ENCODE peak calls at places on chromosome 4, in nine cellular contexts. One of them, this sample, is unnamed.

GRCh38 chr4:55386840-55387239 is 8.9 kb upstream of the TMEM165 start:
- DNase-seq in K562: peak; percentile 94
- DNase-seq in breast epithelium: no peak
- DNase-seq in GM12891: no peak
- DNase-seq in uterus: no peak
- DNase-seq in A549: no peak
- DNase-seq in ovary: no peak
- DNase-seq in upper lobe of left lung: no peak
- DNase-seq in lower leg skin: no peak
- DNase-seq in this sample: no peak

GRCh38 chr4:53651142-53651720 is 59.9 kb upstream of the LNX1 start:
- DNase-seq in ovary: no peak
- DNase-seq in breast epithelium: no peak
- DNase-seq in K562: no peak
- DNase-seq in A549: no peak
- DNase-seq in upper lobe of left lung: no peak
- DNase-seq in uterus: no peak
- DNase-seq in GM12891: no peak
- DNase-seq in lower leg skin: peak; percentile 91
- DNase-seq in this sample: no peak

GRCh38 chr4:85556293-85556692 is 81.3 kb downstream of the ARHGAP24 start:
- DNase-seq in uterus: no peak
- DNase-seq in lower leg skin: no peak
- DNase-seq in GM12891: no peak
- DNase-seq in upper lobe of left lung: no peak
- DNase-seq in breast epithelium: no peak
- DNase-seq in ovary: no peak
- DNase-seq in A549: no peak
- DNase-seq in K562: no peak
- DNase-seq in this sample: no peak

GRCh38 chr4:67452100-67452887 is 93.0 kb downstream of the CENPC start:
- DNase-seq in ovary: no peak
- DNase-seq in uterus: no peak
- DNase-seq in K562: peak; percentile 30
- DNase-seq in breast epithelium: no peak
- DNase-seq in lower leg skin: no peak
- DNase-seq in GM12891: no peak
- DNase-seq in upper lobe of left lung: no peak
- DNase-seq in A549: no peak
- DNase-seq in this sample: no peak

GRCh38 chr4:164807611-164808010 is 53.7 kb downstream of the SMIM31 start:
- DNase-seq in ovary: peak; percentile 42
- DNase-seq in K562: no peak
- DNase-seq in upper lobe of left lung: no peak
- DNase-seq in A549: peak; percentile 0
- DNase-seq in uterus: no peak
- DNase-seq in lower leg skin: no peak
- DNase-seq in GM12891: no peak
- DNase-seq in breast epithelium: no peak
- DNase-seq in this sample: peak; percentile 2

GRCh38 chr4:1179976-1180375 is 7.6 kb upstream of the SPON2 start:
- DNase-seq in GM12891: no peak
- DNase-seq in A549: no peak
- DNase-seq in lower leg skin: no peak
- DNase-seq in K562: no peak
- DNase-seq in breast epithelium: no peak
- DNase-seq in upper lobe of left lung: no peak
- DNase-seq in ovary: no peak
- DNase-seq in uterus: no peak
- DNase-seq in this sample: no peak

GRCh38 chr4:136713140-136713539 is 819.2 kb downstream of the PCDH18 start:
- DNase-seq in uterus: no peak
- DNase-seq in breast epithelium: no peak
- DNase-seq in K562: no peak
- DNase-seq in lower leg skin: no peak
- DNase-seq in A549: no peak
- DNase-seq in ovary: no peak
- DNase-seq in GM12891: no peak
- DNase-seq in upper lobe of left lung: no peak
- DNase-seq in this sample: peak; percentile 6

GRCh38 chr4:169362607-169363006 is 91.9 kb upstream of the SH3RF1 start:
- DNase-seq in upper lobe of left lung: no peak
- DNase-seq in GM12891: no peak
- DNase-seq in K562: no peak
- DNase-seq in uterus: no peak
- DNase-seq in breast epithelium: no peak
- DNase-seq in ovary: no peak
- DNase-seq in A549: no peak
- DNase-seq in lower leg skin: no peak
- DNase-seq in this sample: no peak

GRCh38 chr4:76665139-76665538 is 230.1 kb downstream of the SHROOM3 start:
- DNase-seq in K562: no peak
- DNase-seq in upper lobe of left lung: no peak
- DNase-seq in GM12891: no peak
- DNase-seq in uterus: no peak
- DNase-seq in ovary: no peak
- DNase-seq in breast epithelium: no peak
- DNase-seq in lower leg skin: no peak
- DNase-seq in A549: peak; percentile 87
- DNase-seq in this sample: no peak

GRCh38 chr4:108783666-108784463 is 21.0 kb upstream of the ETNPPL start:
- DNase-seq in GM12891: no peak
- DNase-seq in A549: peak; percentile 14
- DNase-seq in lower leg skin: no peak
- DNase-seq in K562: peak; percentile 9
- DNase-seq in breast epithelium: no peak
- DNase-seq in uterus: no peak
- DNase-seq in upper lobe of left lung: no peak
- DNase-seq in ovary: no peak
- DNase-seq in this sample: no peak

GRCh38 chr4:28436191-28437080 is 1575.8 kb downstream of the STIM2 start:
- DNase-seq in uterus: no peak
- DNase-seq in lower leg skin: no peak
- DNase-seq in upper lobe of left lung: no peak
- DNase-seq in ovary: no peak
- DNase-seq in breast epithelium: no peak
- DNase-seq in K562: no peak
- DNase-seq in GM12891: no peak
- DNase-seq in A549: no peak
- DNase-seq in this sample: no peak

GRCh38 chr4:41935652-41936021 is 408 bp downstream of the TMEM33 start:
- DNase-seq in K562: peak; percentile 59
- DNase-seq in ovary: no peak
- DNase-seq in upper lobe of left lung: no peak
- DNase-seq in breast epithelium: no peak
- DNase-seq in lower leg skin: no peak
- DNase-seq in A549: peak; percentile 16
- DNase-seq in uterus: no peak
- DNase-seq in GM12891: peak; percentile 9
- DNase-seq in this sample: no peak

GRCh38 chr4:109803924-109804571 is 2.2 kb upstream of the CFI start:
- DNase-seq in GM12891: peak; percentile 4
- DNase-seq in uterus: no peak
- DNase-seq in lower leg skin: no peak
- DNase-seq in ovary: no peak
- DNase-seq in breast epithelium: no peak
- DNase-seq in upper lobe of left lung: no peak
- DNase-seq in K562: peak; percentile 57
- DNase-seq in A549: peak; percentile 59
- DNase-seq in this sample: no peak

GRCh38 chr4:48105230-48105629 is 28.8 kb downstream of the TXK start:
- DNase-seq in upper lobe of left lung: no peak
- DNase-seq in uterus: no peak
- DNase-seq in K562: no peak
- DNase-seq in ovary: no peak
- DNase-seq in GM12891: no peak
- DNase-seq in breast epithelium: no peak
- DNase-seq in A549: no peak
- DNase-seq in lower leg skin: no peak
- DNase-seq in this sample: no peak

GRCh38 chr4:48110452-48110978 is 23.5 kb downstream of the TXK start:
- DNase-seq in GM12891: no peak
- DNase-seq in breast epithelium: no peak
- DNase-seq in A549: no peak
- DNase-seq in uterus: no peak
- DNase-seq in K562: no peak
- DNase-seq in upper lobe of left lung: no peak
- DNase-seq in ovary: no peak
- DNase-seq in lower leg skin: no peak
- DNase-seq in this sample: no peak

GRCh38 chr4:48109413-48110263 is 24.4 kb downstream of the TXK start:
- DNase-seq in lower leg skin: no peak
- DNase-seq in A549: peak; percentile 59
- DNase-seq in breast epithelium: no peak
- DNase-seq in ovary: no peak
- DNase-seq in K562: peak; percentile 70
- DNase-seq in GM12891: peak; percentile 22
- DNase-seq in upper lobe of left lung: no peak
- DNase-seq in uterus: no peak
- DNase-seq in this sample: no peak

GRCh38 chr4:48112017-48112667 is 21.9 kb downstream of the TXK start:
- DNase-seq in GM12891: no peak
- DNase-seq in upper lobe of left lung: no peak
- DNase-seq in uterus: no peak
- DNase-seq in ovary: no peak
- DNase-seq in K562: no peak
- DNase-seq in breast epithelium: no peak
- DNase-seq in A549: no peak
- DNase-seq in lower leg skin: no peak
- DNase-seq in this sample: no peak

DNA sequence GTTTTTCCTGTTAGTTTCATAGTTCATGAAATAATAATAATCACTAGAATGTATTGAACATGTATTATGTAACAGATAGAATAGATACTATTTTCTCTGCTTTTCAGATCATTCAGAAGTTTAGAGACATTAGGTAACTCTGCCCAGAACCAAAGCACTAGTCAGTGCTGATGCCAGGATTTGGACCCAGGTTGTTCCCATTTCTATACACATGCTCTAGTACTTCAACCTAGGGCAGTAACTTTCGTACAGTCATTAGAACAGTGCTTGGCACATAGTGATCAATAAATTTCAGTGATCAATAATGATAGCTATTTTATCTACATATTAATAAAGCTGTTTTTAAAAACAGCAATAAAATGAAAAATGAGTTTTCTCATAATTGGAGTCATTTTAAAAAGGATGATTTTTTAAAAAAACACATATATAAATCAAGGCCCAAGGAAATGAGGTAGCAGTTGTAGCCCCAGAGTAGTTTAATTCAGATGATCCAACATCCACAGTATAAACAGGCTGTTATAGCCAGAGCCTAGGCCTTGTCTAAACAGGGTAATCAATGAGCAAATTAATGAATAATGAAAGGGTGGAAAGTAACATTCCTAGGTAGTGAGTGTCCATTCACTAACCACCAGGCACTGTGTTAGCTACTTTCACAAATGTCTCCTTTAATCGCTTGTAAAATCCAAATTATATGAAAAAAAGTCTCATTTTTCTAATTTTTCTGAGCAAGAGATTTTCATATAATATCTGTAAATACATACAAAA is 25.6 kb downstream of the TXK start:
- DNase-seq in ovary: no peak
- DNase-seq in A549: no peak
- DNase-seq in upper lobe of left lung: no peak
- DNase-seq in GM12891: no peak
- DNase-seq in uterus: no peak
- DNase-seq in lower leg skin: no peak
- DNase-seq in K562: no peak
- DNase-seq in breast epithelium: no peak
- DNase-seq in this sample: no peak
- TF ChIP-seq POLR2A in ovary: no peak
- TF ChIP-seq POLR2A in A549: no peak
- TF ChIP-seq POLR2A in upper lobe of left lung: no peak
- TF ChIP-seq POLR2A in GM12891: no peak
- TF ChIP-seq POLR2A in uterus: no peak
- TF ChIP-seq POLR2A in lower leg skin: no peak
- TF ChIP-seq POLR2A in K562: no peak
- TF ChIP-seq POLR2A in breast epithelium: no peak
- TF ChIP-seq POLR2A in this sample: no peak

DNA sequence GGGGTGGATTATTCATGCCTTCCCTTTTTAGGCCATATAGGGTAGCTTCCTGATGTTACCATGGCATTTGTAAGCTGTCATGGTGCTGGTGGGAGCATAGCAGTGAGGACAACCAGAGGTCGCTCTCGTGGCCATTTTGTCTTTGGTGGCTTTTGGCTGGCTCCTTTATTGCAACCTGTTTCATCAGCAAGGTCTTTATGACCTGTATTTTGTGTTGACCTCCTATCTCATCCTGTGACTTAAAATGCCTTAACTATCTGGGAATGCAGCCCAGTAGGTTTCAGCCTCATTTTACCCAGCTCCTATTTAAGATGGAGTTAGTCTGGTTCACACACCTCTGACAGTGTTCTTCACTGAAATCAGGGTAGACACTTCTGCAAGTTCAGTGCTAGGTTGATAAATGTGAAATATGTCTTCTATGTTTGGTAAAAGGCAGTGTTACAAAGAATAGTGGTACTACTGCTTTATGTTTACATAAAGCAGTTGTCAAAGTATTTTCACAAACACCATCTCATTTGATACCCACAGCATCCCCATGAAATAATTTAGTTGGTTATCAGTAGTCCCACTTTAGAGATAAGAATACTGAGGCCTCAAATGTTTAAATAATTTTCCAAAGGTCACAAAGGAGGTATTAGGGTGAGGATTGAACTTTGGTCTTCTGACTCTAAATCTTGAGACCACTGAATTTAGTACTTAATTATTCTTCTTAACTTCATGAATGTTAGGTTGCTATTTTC is 77.1 kb upstream of the C4orf54 start:
- DNase-seq in uterus: no peak
- DNase-seq in K562: peak; percentile 11
- DNase-seq in GM12891: no peak
- DNase-seq in ovary: no peak
- DNase-seq in breast epithelium: no peak
- DNase-seq in lower leg skin: no peak
- DNase-seq in upper lobe of left lung: no peak
- DNase-seq in A549: no peak
- DNase-seq in this sample: no peak
- TF ChIP-seq POLR2A in uterus: no peak
- TF ChIP-seq POLR2A in K562: no peak
- TF ChIP-seq POLR2A in GM12891: no peak
- TF ChIP-seq POLR2A in ovary: no peak
- TF ChIP-seq POLR2A in breast epithelium: no peak
- TF ChIP-seq POLR2A in lower leg skin: no peak
- TF ChIP-seq POLR2A in upper lobe of left lung: no peak
- TF ChIP-seq POLR2A in A549: no peak
- TF ChIP-seq POLR2A in this sample: no peak

GRCh38 chr4:6782147-6782845 is at the start of gene KIAA0232:
- DNase-seq in upper lobe of left lung: peak; percentile 97
- DNase-seq in GM12891: peak; percentile 95
- DNase-seq in lower leg skin: peak; percentile 97
- DNase-seq in A549: peak; percentile 91
- DNase-seq in uterus: peak; percentile 92
- DNase-seq in K562: peak; percentile 94
- DNase-seq in ovary: peak; percentile 95
- DNase-seq in breast epithelium: peak; percentile 90
- DNase-seq in this sample: peak; percentile 67
- TF ChIP-seq POLR2A in upper lobe of left lung: peak; percentile 53
- TF ChIP-seq POLR2A in GM12891: no peak
- TF ChIP-seq POLR2A in lower leg skin: peak; percentile 13
- TF ChIP-seq POLR2A in A549: peak; percentile 25
- TF ChIP-seq POLR2A in uterus: peak; percentile 86
- TF ChIP-seq POLR2A in K562: peak; percentile 37
- TF ChIP-seq POLR2A in ovary: peak; percentile 88
- TF ChIP-seq POLR2A in breast epithelium: no peak
- TF ChIP-seq POLR2A in this sample: peak; percentile 57

GRCh38 chr4:15002659-15003440 is 569 bp downstream of the CPEB2 start:
- DNase-seq in upper lobe of left lung: peak; percentile 95
- DNase-seq in uterus: peak; percentile 64
- DNase-seq in GM12891: peak; percentile 37
- DNase-seq in K562: peak; percentile 80
- DNase-seq in A549: peak; percentile 91
- DNase-seq in ovary: peak; percentile 79
- DNase-seq in lower leg skin: peak; percentile 95
- DNase-seq in breast epithelium: peak; percentile 77
- DNase-seq in this sample: no peak
- TF ChIP-seq POLR2A in upper lobe of left lung: peak; percentile 73
- TF ChIP-seq POLR2A in uterus: no peak
- TF ChIP-seq POLR2A in GM12891: no peak
- TF ChIP-seq POLR2A in K562: peak; percentile 63
- TF ChIP-seq POLR2A in A549: peak; percentile 60
- TF ChIP-seq POLR2A in ovary: no peak
- TF ChIP-seq POLR2A in lower leg skin: no peak
- TF ChIP-seq POLR2A in breast epithelium: no peak
- TF ChIP-seq POLR2A in this sample: peak; percentile 45